ENCODE peak calls at places on chromosomes 7 and 10, in four cellular contexts. One of them, this sample, is unnamed.

GRCh38 chr7:18895456-18895855 is 222.0 kb downstream of the TWIST1 start:
- ATAC-seq in natural killer cell: no peak
- ATAC-seq in activated CD4-positive, alpha-beta T cell treated with anti-CD3 and anti-CD28 coated beads for 36 hours: no peak
- ATAC-seq in upper lobe of right lung: no peak
- ATAC-seq in this sample: no peak

GRCh38 chr7:24609570-24609969 is 36.3 kb downstream of the PALS2 start:
- ATAC-seq in natural killer cell: no peak
- ATAC-seq in activated CD4-positive, alpha-beta T cell treated with anti-CD3 and anti-CD28 coated beads for 36 hours: no peak
- ATAC-seq in upper lobe of right lung: no peak
- ATAC-seq in this sample: no peak

GRCh38 chr7:96303686-96304443 is 18.0 kb downstream of the SLC25A13 start:
- ATAC-seq in natural killer cell: no peak
- ATAC-seq in activated CD4-positive, alpha-beta T cell treated with anti-CD3 and anti-CD28 coated beads for 36 hours: peak; percentile 91
- ATAC-seq in upper lobe of right lung: peak; percentile 6
- ATAC-seq in this sample: peak; percentile 91

GRCh38 chr10:35875281-35875680 is 233.2 kb upstream of the FZD8 start:
- ATAC-seq in natural killer cell: no peak
- ATAC-seq in activated CD4-positive, alpha-beta T cell treated with anti-CD3 and anti-CD28 coated beads for 36 hours: no peak
- ATAC-seq in upper lobe of right lung: peak; percentile 86
- ATAC-seq in this sample: no peak

GRCh38 chr7:120733143-120733542 is 124.8 kb downstream of the TSPAN12 start:
- ATAC-seq in natural killer cell: no peak
- ATAC-seq in activated CD4-positive, alpha-beta T cell treated with anti-CD3 and anti-CD28 coated beads for 36 hours: no peak
- ATAC-seq in upper lobe of right lung: no peak
- ATAC-seq in this sample: no peak

GRCh38 chr7:122217125-122217524 is 73.1 kb upstream of the AASS start:
- ATAC-seq in natural killer cell: no peak
- ATAC-seq in activated CD4-positive, alpha-beta T cell treated with anti-CD3 and anti-CD28 coated beads for 36 hours: no peak
- ATAC-seq in upper lobe of right lung: peak; percentile 66
- ATAC-seq in this sample: no peak

GRCh38 chr7:46554688-46555422 is 633.8 kb upstream of the IGFBP3 start:
- ATAC-seq in natural killer cell: no peak
- ATAC-seq in activated CD4-positive, alpha-beta T cell treated with anti-CD3 and anti-CD28 coated beads for 36 hours: no peak
- ATAC-seq in upper lobe of right lung: no peak
- ATAC-seq in this sample: no peak

GRCh38 chr7:50448823-50449222 is 1.3 kb downstream of the FIGNL1 start:
- ATAC-seq in natural killer cell: no peak
- ATAC-seq in activated CD4-positive, alpha-beta T cell treated with anti-CD3 and anti-CD28 coated beads for 36 hours: peak; percentile 37
- ATAC-seq in upper lobe of right lung: no peak
- ATAC-seq in this sample: peak; percentile 41

GRCh38 chr7:64863021-64863420 is 40.1 kb upstream of the ZNF273 start:
- ATAC-seq in natural killer cell: no peak
- ATAC-seq in activated CD4-positive, alpha-beta T cell treated with anti-CD3 and anti-CD28 coated beads for 36 hours: no peak
- ATAC-seq in upper lobe of right lung: no peak
- ATAC-seq in this sample: no peak

This sample was measured in activated T-helper 17 cell treated with anti-CD3 and anti-CD28 coated beads, Interleukin-2, amount 50 U/mL, for 72 hours.